ENCODE peak calls at places on chromosomes 7 and 10, in four cellular contexts. B, C, O and Y are unnamed samples.

GRCh38 chr10:78451592-78451991 is 417.9 kb downstream of the RPS24 start:
- DNase-seq in B (no peak), C (no peak), O (no peak), Y (no peak)

GRCh38 chr7:157558061-157558460 is 221.3 kb downstream of the DNAJB6 start:
- DNase-seq in B (no peak), C (no peak), O (no peak), Y (no peak)

GRCh38 chr7:111510062-111510461 is 52.2 kb downstream of the IMMP2L start:
- DNase-seq in O (no peak), B (no peak), C (no peak), Y (no peak)

GRCh38 chr10:43960981-43961380 is 312.3 kb upstream of the ZNF32 start:
- DNase-seq in O (no peak), C (no peak), B (no peak), Y (peak)

GRCh38 chr7:151248191-151249033 is at the start of gene SMARCD3:
- DNase-seq in B (peak), C (no peak), O (peak), Y (peak)

GRCh38 chr7:69624842-69625637 is 26.8 kb downstream of the AUTS2 start:
- DNase-seq in C (no peak), B (no peak), O (no peak), Y (no peak)

GRCh38 chr7:41438919-41439882 is 263.7 kb downstream of the INHBA start:
- DNase-seq in O (no peak), B (no peak), C (no peak), Y (no peak)

GRCh38 chr10:97069576-97070362 is 116.0 kb downstream of the SLIT1 start:
- DNase-seq in B (no peak), O (no peak), C (peak), Y (no peak)

GRCh38 chr10:119445311-119445934 is 97.1 kb downstream of the RGS10 start:
- DNase-seq in C (peak), B (peak), O (peak), Y (peak)

GRCh38 chr10:42869977-42870350 is 87.4 kb downstream of the BMS1 start:
- DNase-seq in O (no peak), C (no peak), B (no peak), Y (no peak)

GRCh38 chr7:130349911-130350782 is 5.5 kb downstream of the CPA5 start:
- DNase-seq in C (no peak), O (no peak), B (no peak), Y (no peak)

GRCh38 chr7:130350945-130351663 is 6.5 kb downstream of the CPA5 start:
- DNase-seq in B (no peak), O (no peak), C (no peak), Y (no peak)

GRCh38 chr7:130351664-130352015 is 7.0 kb downstream of the CPA5 start:
- DNase-seq in O (no peak), B (no peak), C (no peak), Y (no peak)

GRCh38 chr7:130353196-130353595 is 8.6 kb downstream of the CPA5 start:
- DNase-seq in C (no peak), B (no peak), O (no peak), Y (no peak)

DNA sequence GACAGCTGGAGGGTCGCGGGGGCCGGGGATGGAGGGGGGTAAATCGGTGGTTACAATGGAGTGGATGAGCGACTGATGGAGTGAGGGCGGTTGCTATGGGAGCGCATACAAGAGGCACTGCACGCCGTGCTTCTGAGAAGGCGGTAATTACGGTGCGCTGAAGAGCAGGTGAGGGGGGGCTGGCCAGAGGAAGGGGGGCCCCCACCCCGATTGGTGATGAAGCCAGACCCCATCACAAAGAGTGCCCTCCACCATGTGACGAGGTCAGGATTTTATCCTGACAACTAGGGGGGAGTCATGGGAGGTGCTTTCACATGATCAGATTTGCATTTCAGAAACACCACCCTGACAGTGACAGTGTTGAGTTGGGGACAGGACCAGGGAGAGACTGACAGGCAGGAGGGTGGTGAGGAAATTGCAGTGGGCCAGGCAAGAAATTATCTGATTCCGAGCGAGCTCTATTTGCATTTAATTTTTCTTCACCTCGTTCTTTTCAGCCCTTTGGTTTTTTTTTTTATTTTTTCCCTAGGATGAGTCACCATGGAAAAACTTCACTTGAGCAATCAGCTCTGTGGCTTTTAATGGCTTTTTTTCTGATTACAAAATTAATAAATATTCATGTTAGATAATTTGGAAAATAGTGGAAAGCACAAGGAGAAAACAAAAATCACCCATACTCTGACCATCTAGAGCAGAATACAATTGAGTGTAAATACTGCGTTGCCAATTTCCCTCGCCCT is 7.9 kb downstream of the CPA5 start:
- DNase-seq in C (no peak), O (no peak), B (no peak), Y (no peak)
- H3K27ac ChIP-seq in C (no peak), O (peak), B (peak), Y (peak)

DNA sequence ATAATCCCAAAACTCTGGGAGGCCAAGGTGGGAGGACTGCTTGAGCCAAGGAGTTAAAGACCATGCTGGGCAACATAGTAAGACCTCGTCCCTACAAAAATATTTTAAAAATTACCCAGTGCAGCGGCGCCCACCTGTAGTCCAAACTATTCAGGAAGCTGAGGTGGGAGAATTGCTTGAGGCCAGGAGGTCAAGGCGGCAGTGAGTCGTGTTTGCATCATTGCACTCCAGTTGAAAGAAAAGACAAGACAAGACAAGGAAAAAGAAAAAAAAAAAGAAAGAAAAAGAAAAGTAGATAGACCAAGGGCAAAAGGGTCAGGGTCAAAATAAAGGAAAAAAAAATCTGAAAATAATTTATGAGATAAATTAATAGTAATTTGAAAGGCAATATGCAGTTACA is 5.8 kb downstream of the ANXA7 start:
- DNase-seq in B (no peak), C (no peak), O (no peak), Y (no peak)
- H3K27ac ChIP-seq in B (no peak), C (no peak), O (no peak), Y (no peak)

DNA sequence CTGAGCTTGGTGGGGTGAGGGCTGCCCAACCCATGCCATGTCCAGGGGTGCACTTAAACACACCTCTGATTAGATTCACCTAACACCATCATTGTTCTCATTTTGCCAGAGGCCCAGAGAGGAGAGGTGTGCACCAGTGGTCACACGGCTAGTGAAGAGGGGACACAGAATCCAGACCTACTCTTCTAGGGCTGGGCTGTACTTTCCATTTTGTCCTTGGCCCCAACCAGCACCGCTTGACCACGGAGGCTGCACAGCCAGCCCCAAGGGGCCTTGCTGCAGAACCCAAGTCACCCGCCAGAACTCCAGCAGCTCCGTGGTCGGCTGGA is 246 bp upstream of the WDFY4 start:
- DNase-seq in B (no peak), O (no peak), C (no peak), Y (no peak)
- H3K27ac ChIP-seq in B (peak), O (no peak), C (no peak), Y (no peak)

DNA sequence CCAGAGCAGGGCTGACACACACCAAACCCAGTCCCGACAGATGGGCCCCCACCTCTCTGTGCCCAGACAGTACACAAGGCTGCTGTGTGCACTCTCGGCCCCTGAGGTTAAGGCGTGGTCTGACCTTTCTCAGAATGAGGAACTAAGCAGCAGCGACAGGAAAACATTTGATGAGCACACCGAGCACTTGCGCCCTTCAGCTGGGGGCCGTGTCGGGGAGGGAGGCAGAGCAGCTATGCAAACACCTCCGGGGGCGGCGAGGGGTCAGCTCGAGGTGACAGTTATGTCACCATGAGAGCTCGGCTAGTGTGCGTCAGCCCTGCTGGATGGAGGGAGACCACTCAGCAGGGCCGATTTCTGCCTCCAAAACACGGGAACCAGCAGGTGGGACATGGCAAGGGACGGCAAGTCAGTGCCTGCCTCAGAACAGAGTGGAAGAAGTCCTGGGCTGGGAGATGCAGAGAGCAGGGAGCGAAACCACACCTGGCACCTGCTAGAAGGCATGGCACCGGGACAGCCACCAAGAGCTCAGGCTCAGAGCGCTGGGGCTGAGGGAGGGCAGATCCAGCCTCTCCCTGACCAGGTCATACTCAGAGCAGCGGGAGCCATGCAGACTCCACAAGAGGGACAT is 57.4 kb downstream of the CHST15 start:
- DNase-seq in O (peak), C (no peak), B (peak), Y (peak)
- H3K27ac ChIP-seq in O (no peak), C (no peak), B (peak), Y (no peak)

DNA sequence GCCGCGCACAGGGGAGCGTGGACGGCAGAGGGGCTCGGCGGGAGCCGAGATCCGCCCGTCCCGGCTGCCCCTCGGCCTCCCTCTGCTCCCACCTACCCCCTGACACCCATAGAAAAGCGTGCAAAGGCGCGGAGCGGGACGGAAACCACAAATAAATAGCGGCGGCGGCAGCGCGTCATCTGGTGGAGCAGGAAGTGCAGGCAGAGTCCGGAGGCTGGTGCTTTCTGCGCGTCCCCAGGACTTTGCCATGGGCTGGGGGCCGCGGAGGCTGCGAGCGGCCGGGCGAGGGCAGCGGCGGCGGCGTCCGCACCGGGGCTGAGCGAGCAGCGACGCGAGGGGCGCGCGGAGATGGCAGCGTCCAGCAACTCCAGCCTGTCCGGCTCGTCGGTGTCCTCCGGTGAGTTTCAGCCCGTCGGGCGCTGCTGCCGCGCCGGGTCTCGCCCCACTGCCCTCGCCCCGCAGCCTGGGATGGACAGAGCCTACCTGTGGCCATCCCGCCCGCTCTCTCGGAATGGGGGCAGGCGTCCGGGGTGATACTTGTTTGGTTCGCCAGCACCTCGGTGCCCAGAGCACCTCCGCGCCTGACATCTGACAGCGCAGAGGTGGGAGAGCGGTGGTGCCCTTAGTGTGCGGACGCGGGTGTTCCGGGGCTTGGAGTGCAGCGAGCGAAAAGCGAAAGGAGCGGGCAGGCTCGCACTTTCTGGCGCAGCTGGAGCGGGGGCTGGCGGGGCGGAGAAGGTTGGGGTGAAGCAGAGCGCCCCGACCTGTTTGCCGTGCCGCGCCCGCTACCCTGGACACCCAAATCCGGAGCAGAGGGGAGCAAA is at the start of gene CHN2:
- DNase-seq in O (peak), C (no peak), B (peak), Y (no peak)
- H3K27ac ChIP-seq in O (no peak), C (no peak), B (peak), Y (no peak)

GRCh38 chr10:36555036-36555435 is 570.4 kb upstream of the ANKRD30A start:
- DNase-seq in C (no peak), B (no peak), O (no peak), Y (no peak)
- H3K27ac ChIP-seq in C (no peak), B (no peak), O (no peak), Y (no peak)

DNA sequence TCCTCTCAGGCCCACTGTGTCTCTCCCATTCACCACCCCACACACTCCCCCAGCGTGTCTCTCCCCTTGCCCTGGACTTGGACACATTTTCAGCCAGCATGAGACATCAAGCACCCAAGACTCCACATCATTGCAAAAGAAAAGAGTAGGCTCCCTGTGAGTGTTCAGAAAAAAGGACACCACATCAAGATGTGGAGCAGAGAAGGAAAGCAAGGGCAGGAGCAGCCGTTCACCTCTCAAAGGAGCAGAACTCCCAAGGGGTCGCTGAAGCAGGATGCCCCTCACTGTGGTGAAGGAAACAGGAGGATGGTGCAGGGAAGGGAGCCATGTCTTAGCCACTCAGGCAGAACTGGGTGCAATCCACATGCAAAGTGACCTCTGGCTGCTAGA is 89.9 kb upstream of the MACROH2A2 start:
- DNase-seq in O (no peak), B (no peak), C (no peak), Y (no peak)
- H3K27ac ChIP-seq in O (no peak), B (no peak), C (no peak), Y (no peak)

DNA sequence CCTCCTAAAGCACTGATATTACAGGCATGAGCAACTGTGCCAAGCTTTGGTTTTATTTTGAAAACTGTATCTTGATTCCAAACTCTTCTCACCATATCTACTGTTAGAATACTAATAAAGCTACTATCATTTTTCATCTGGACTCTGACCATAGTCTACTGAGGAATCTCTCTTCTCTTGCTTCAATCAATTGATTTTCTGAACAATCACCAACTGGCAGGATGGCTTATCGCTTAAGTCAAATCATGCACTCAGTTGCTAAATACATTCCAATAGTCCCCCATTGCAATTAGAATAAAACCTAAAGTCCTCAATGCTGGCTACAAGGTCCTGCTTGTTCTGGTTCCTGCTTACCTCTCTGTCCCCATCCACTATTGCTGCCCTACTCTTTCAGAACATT is 2.3 kb upstream of the APBB1IP start:
- DNase-seq in O (no peak), C (no peak), B (no peak), Y (no peak)
- H3K27ac ChIP-seq in O (no peak), C (no peak), B (no peak), Y (no peak)

GRCh38 chr7:131438969-131439368 is 111.3 kb downstream of the MKLN1 start:
- DNase-seq in O (no peak), B (no peak), C (no peak), Y (no peak)

GRCh38 chr7:131444683-131445082 is 111.7 kb downstream of the PODXL start:
- DNase-seq in B (no peak), O (no peak), C (no peak), Y (no peak)

GRCh38 chr7:131449373-131449902 is 107.0 kb downstream of the PODXL start:
- DNase-seq in O (no peak), C (no peak), B (no peak), Y (no peak)

DNA sequence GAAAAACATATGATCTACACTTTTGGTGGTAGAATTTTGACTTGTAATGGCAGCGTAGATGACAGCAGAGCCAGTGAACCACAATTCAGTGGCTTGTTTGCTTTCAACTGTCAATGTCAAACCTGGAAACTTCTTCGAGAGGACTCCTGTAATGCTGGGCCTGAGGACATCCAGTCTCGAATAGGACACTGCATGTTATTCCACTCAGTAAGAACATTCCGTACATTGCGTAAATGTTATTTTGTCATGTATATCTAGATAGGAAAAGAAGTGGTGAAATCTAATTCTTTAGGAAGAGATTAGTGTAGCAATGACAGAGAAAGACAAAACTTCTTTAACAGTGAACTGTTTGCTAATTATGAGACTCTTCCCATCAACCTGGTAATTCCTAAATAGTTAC is 112.9 kb downstream of the PODXL start:
- DNase-seq in C (no peak), B (no peak), O (no peak), Y (no peak)
- H3K27ac ChIP-seq in C (no peak), B (no peak), O (peak), Y (no peak)